ENCODE peak calls at places on chromosome 6, in six cellular contexts. X, Y, A, D, I and Z are unnamed samples.

GRCh38 chr6:17289491-17290106 is 8.4 kb downstream of the RBM24 start:
- DNase-seq in X (no peak), Y (peak), A (no peak), D (no peak), I (no peak), Z (peak)

GRCh38 chr6:108660251-108660650 is 99.5 kb downstream of the FOXO3 start:
- DNase-seq in X (no peak), Y (no peak), A (no peak), D (no peak), I (no peak), Z (no peak)

GRCh38 chr6:166005846-166006592 is 161.6 kb downstream of the TBXT start:
- DNase-seq in X (peak), Y (peak), A (peak), D (no peak), I (no peak), Z (peak)

GRCh38 chr6:12656841-12657435 is 59.6 kb upstream of the PHACTR1 start:
- DNase-seq in X (peak), Y (no peak), A (no peak), D (no peak), I (no peak), Z (no peak)

GRCh38 chr6:70666726-70667125 is 957 bp upstream of the SMAP1 start:
- DNase-seq in X (no peak), Y (no peak), A (no peak), D (no peak), I (no peak), Z (no peak)

GRCh38 chr6:107821591-107821990 is 2.5 kb downstream of the SCML4 start:
- DNase-seq in X (no peak), Y (no peak), A (no peak), D (no peak), I (no peak), Z (no peak)

GRCh38 chr6:53465732-53466131 is 79.2 kb downstream of the GCLC start:
- DNase-seq in X (peak), Y (peak), A (peak), D (no peak), I (no peak), Z (peak)

GRCh38 chr6:150297327-150298028 is 71.3 kb upstream of the IYD start:
- DNase-seq in X (no peak), Y (no peak), A (peak), D (no peak), I (no peak), Z (no peak)

GRCh38 chr6:158143700-158144099 is 24.4 kb downstream of the SERAC1 start:
- DNase-seq in X (peak), Y (peak), A (no peak), D (no peak), I (no peak), Z (no peak)

GRCh38 chr6:79631800-79632172 is 657 bp downstream of the SH3BGRL2 start:
- DNase-seq in X (peak), Y (no peak), A (no peak), D (no peak), I (no peak), Z (no peak)

GRCh38 chr6:111263837-111264236 is 176.5 kb downstream of the SLC16A10 start:
- DNase-seq in X (no peak), Y (peak), A (peak), D (no peak), I (no peak), Z (peak)

GRCh38 chr6:4412488-4412887 is 277.1 kb upstream of the ECI2 start:
- DNase-seq in X (no peak), Y (no peak), A (no peak), D (no peak), I (no peak), Z (no peak)

GRCh38 chr6:170152111-170152926 is 138.6 kb downstream of the DLL1 start:
- DNase-seq in X (peak), Y (no peak), A (no peak), D (peak), I (no peak), Z (peak)

GRCh38 chr6:158648682-158649131 is 1.1 kb upstream of the SYTL3 start:
- DNase-seq in X (no peak), Y (peak), A (peak), D (no peak), I (no peak), Z (peak)

GRCh38 chr6:117495873-117496272 is 13.4 kb downstream of the DCBLD1 start:
- DNase-seq in X (no peak), Y (peak), A (peak), D (no peak), I (no peak), Z (no peak)

GRCh38 chr6:45812937-45813336 is 202.7 kb downstream of the CLIC5 start:
- DNase-seq in X (no peak), Y (peak), A (no peak), D (peak), I (no peak), Z (no peak)

GRCh38 chr6:149750136-149750609 is 632 bp downstream of the PCMT1 start:
- DNase-seq in X (peak), Y (peak), A (peak), D (peak), I (peak), Z (peak)

GRCh38 chr6:4466260-4466659 is 309.9 kb upstream of the CDYL start:
- DNase-seq in X (no peak), Y (peak), A (peak), D (no peak), I (no peak), Z (no peak)

GRCh38 chr6:18432180-18432579 is 45.0 kb downstream of the RNF144B start:
- DNase-seq in X (peak), Y (peak), A (peak), D (no peak), I (no peak), Z (peak)

GRCh38 chr6:13159295-13159694 is 169.0 kb downstream of the TBC1D7 start:
- DNase-seq in X (no peak), Y (no peak), A (no peak), D (no peak), I (no peak), Z (no peak)

GRCh38 chr6:19337103-19337502 is 500.1 kb upstream of the ID4 start:
- DNase-seq in X (no peak), Y (no peak), A (no peak), D (no peak), I (no peak), Z (no peak)

GRCh38 chr6:127225497-127225896 is 41.2 kb upstream of the RNF146 start:
- DNase-seq in X (peak), Y (no peak), A (no peak), D (no peak), I (no peak), Z (no peak)

DNA sequence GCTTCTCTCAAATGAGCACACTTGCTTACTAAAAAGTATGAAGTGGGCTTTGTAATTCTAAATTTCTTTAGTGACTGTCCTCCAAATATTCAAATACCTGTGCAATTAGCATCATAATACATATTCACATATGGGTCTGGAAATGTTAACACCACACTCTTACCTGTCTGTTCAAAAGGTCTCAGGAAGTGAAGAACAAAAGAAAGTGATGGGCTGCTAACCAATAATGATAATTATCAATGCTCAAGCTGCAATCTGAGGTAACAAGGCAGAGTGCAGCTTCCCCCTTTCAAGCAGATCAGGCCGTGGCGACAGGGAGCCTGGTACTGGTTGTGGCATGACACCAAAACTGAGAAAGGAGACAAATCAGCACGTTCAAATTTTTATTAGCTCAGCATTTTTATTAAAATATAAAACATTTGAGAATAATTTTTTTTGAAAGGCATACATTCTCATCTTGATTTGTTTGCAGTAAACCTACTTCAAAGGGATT is 1044.7 kb upstream of the EPHA7 start:
- DNase-seq in X (no peak), Y (no peak), A (no peak), D (no peak), I (no peak), Z (no peak)
- H2BK120ac ChIP-seq in X (no peak), Y (no peak), A (no peak), D (no peak), I (no peak), Z (no peak)

GRCh38 chr6:88616380-88616779 is 347.0 kb downstream of the RNGTT start:
- DNase-seq in X (no peak), Y (no peak), A (no peak), D (no peak), I (no peak), Z (no peak)

GRCh38 chr6:88609973-88610372 is 353.4 kb downstream of the RNGTT start:
- DNase-seq in X (no peak), Y (no peak), A (no peak), D (no peak), I (no peak), Z (no peak)

GRCh38 chr6:88611721-88612120 is 351.7 kb downstream of the RNGTT start:
- DNase-seq in X (no peak), Y (no peak), A (no peak), D (no peak), I (no peak), Z (no peak)

GRCh38 chr6:88614306-88614877 is 349.0 kb downstream of the RNGTT start:
- DNase-seq in X (no peak), Y (no peak), A (no peak), D (no peak), I (no peak), Z (no peak)

DNA sequence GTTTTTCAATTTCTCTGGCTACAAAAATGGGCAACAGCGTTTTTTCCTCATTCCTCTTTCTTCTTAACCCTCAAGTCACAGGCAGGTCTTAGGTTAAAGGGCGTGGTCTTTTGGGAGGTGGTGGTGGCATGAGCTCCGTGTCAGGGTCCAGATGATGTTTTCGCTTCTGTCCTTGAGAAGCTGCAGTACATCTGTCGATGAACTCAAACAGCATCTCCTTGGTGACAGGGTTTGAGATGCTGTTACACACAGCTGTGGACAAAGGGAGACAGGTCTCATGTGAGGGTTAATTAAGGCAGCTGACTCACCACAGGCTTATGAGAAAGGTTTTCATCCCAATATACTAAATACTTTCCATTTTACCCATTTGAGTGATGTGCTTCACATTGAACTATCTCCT is 350.8 kb downstream of the RNGTT start:
- DNase-seq in X (no peak), Y (no peak), A (no peak), D (no peak), I (no peak), Z (no peak)
- H3K4me3 ChIP-seq in X (no peak), Y (no peak), A (no peak), D (no peak), I (no peak), Z (no peak)

GRCh38 chr6:106629103-106629858 is at the start of the genes QRSL1 and RTN4IP1:
- DNase-seq in X (peak), Y (peak), A (peak), D (peak), I (peak), Z (peak)
- H2BK120ac ChIP-seq in X (no peak), Y (peak), A (no peak), D (no peak), I (no peak), Z (peak)

GRCh38 chr6:118706702-118707101 is 55.3 kb upstream of the CEP85L start:
- DNase-seq in X (peak), Y (no peak), A (no peak), D (no peak), I (no peak), Z (no peak)
- H3K4me3 ChIP-seq in X (no peak), Y (no peak), A (no peak), D (no peak), I (no peak), Z (no peak)

GRCh38 chr6:133540361-133540760 is 299.2 kb downstream of the EYA4 start:
- DNase-seq in X (no peak), Y (no peak), A (no peak), D (no peak), I (no peak), Z (no peak)
- H2BK120ac ChIP-seq in X (no peak), Y (no peak), A (no peak), D (no peak), I (no peak), Z (no peak)

GRCh38 chr6:35485402-35485877 is 11.4 kb downstream of the TEAD3 start:
- DNase-seq in X (peak), Y (no peak), A (peak), D (peak), I (no peak), Z (peak)

GRCh38 chr6:35483892-35484645 is 12.8 kb downstream of the TEAD3 start:
- DNase-seq in X (no peak), Y (no peak), A (no peak), D (no peak), I (no peak), Z (no peak)

GRCh38 chr6:35487653-35488516 is 9.0 kb downstream of the TEAD3 start:
- DNase-seq in X (no peak), Y (peak), A (no peak), D (no peak), I (no peak), Z (peak)

GRCh38 chr6:35484921-35485392 is 11.9 kb downstream of the TEAD3 start:
- DNase-seq in X (peak), Y (peak), A (no peak), D (no peak), I (no peak), Z (no peak)

DNA sequence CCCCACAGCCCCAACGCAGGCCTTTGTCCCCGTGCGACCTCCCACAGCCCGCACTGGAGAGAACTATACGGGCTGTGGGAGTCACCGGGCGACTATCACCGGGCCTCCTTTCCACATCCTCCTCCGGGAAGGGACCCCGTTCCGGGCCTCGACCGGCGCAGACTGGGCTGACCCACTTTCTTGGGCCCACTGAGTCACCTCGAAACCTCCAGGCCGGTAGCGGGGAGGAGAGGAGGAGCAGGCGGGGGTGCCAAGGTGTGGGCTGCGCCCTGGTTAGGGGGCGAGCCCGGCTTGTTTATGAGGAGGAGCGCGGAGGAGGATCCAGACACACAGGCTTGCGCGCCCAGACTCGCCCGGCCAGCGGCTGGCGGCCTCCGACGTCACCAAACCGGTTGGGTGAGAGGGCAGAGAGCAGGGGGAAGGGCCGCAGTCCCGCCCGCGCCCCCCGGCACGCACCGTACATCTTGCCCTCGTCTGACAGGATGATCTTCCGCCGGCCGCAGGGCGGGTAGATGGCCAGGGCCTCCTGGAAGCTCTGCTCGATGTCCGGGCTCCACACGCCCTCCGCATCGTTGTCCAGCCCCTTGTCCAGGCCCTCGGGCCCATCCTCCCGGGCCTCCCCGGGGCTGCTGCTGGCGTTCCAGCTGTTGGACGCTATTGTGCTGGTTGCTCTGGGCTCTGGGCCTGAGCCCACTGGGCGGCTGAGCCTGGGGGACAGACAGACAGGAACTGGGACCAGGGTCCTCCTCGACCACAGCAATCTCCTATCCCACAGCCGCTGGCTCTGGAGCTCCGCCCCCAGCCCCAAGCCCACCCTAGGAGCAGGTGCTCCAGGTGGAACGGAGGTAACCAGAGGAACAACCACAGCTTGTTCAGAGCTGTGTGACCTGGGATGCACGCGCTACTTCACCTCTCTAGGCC is 10.6 kb downstream of the TEAD3 start:
- DNase-seq in X (peak), Y (no peak), A (peak), D (no peak), I (no peak), Z (peak)
- H3K4me3 ChIP-seq in X (no peak), Y (no peak), A (no peak), D (no peak), I (peak), Z (no peak)

DNA sequence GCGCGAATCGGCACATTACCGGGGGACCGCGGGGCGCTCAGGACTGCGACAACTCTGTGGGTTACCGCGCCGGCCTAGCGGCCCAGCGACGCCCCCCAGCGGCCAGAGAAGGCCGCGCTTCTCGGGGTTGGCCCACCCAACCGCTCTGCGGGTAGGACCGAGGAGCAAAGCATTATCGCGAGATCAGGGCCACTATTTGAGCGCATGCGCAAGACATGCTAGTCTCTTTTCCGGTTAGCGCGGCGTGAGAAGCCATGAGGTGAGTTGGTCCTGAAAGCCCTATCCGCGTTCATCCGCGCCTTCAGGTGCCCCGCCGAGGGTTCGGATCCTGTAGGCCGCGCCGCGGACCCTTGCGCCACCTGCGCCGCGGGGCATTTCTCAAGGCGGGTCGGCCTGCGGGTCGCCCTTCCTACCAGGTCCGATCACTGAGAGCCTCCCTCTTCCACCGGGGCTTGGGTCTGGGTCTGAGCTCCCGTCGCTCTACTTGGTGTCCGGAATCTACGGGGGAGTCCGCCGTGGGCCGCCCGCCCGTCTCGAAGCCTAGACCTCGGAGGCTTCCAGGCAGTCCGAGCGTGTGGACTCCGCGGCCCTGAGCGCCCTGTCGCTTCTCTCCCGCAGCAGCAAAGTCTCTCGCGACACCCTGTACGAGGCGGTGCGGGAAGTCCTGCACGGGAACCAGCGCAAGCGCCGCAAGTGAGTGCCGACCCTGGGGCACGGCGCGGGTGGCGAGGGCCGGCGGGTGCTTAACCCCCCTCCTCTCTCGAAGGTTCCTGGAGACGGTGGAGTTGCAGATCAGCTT is at the start of gene RPL10A:
- DNase-seq in X (peak), Y (peak), A (peak), D (peak), I (peak), Z (peak)
- H2BK120ac ChIP-seq in X (no peak), Y (peak), A (no peak), D (peak), I (no peak), Z (peak)

GRCh38 chr6:138162947-138163569 is 1.3 kb downstream of the ARFGEF3 start:
- DNase-seq in X (no peak), Y (no peak), A (no peak), D (no peak), I (no peak), Z (no peak)
- H3K4me3 ChIP-seq in X (no peak), Y (no peak), A (no peak), D (no peak), I (peak), Z (no peak)